ENCODE peak calls at places on chromosomes 12 and 14, in four cellular contexts. One of them, this sample, is unnamed.
A peak's percentile ranks its signal among the peaks of the same experiment; 100 is the strongest.

GRCh38 chr12:64418209-64418608 is 14.0 kb downstream of the XPOT start:
- DNase-seq in iPS-NIHi11: no peak
- DNase-seq in T-cell: no peak
- DNase-seq in C1 segment of cervical spinal cord: no peak
- DNase-seq in this sample: no peak

GRCh38 chr14:98323850-98324249 is 948.1 kb downstream of the BCL11B start:
- DNase-seq in C1 segment of cervical spinal cord: no peak
- DNase-seq in T-cell: no peak
- DNase-seq in iPS-NIHi11: no peak
- DNase-seq in this sample: no peak

GRCh38 chr14:61337893-61338292 is 16.5 kb downstream of the PRKCH start:
- DNase-seq in C1 segment of cervical spinal cord: no peak
- DNase-seq in iPS-NIHi11: no peak
- DNase-seq in T-cell: peak; percentile 78
- DNase-seq in this sample: no peak

GRCh38 chr12:88393017-88393767 is 187.1 kb downstream of the KITLG start:
- DNase-seq in C1 segment of cervical spinal cord: no peak
- DNase-seq in T-cell: no peak
- DNase-seq in iPS-NIHi11: peak; percentile 54
- DNase-seq in this sample: peak; percentile 22

GRCh38 chr12:91139981-91140659 is 28.8 kb upstream of the LUM start:
- DNase-seq in C1 segment of cervical spinal cord: no peak
- DNase-seq in T-cell: no peak
- DNase-seq in iPS-NIHi11: no peak
- DNase-seq in this sample: no peak

GRCh38 chr12:51370667-51371066 is 20.5 kb downstream of the GALNT6 start:
- DNase-seq in T-cell: no peak
- DNase-seq in C1 segment of cervical spinal cord: no peak
- DNase-seq in iPS-NIHi11: no peak
- DNase-seq in this sample: no peak

GRCh38 chr14:99359906-99360305 is 87.9 kb upstream of the BCL11B start:
- DNase-seq in C1 segment of cervical spinal cord: no peak
- DNase-seq in T-cell: no peak
- DNase-seq in iPS-NIHi11: no peak
- DNase-seq in this sample: no peak

GRCh38 chr12:65593206-65593833 is 231.0 kb upstream of the HMGA2 start:
- DNase-seq in T-cell: no peak
- DNase-seq in C1 segment of cervical spinal cord: no peak
- DNase-seq in iPS-NIHi11: no peak
- DNase-seq in this sample: no peak

GRCh38 chr12:131101703-131102492 is 148.2 kb downstream of the ADGRD1 start:
- DNase-seq in T-cell: no peak
- DNase-seq in iPS-NIHi11: no peak
- DNase-seq in C1 segment of cervical spinal cord: no peak
- DNase-seq in this sample: no peak

GRCh38 chr12:105067511-105068031 is 16.7 kb downstream of the ALDH1L2 start:
- DNase-seq in C1 segment of cervical spinal cord: no peak
- DNase-seq in iPS-NIHi11: no peak
- DNase-seq in T-cell: no peak
- DNase-seq in this sample: no peak

GRCh38 chr12:16385779-16386646 is 38.6 kb downstream of the MGST1 start:
- DNase-seq in C1 segment of cervical spinal cord: no peak
- DNase-seq in T-cell: no peak
- DNase-seq in iPS-NIHi11: peak; percentile 65
- DNase-seq in this sample: peak; percentile 56

GRCh38 chr12:89051065-89051677 is 301.1 kb downstream of the DUSP6 start:
- DNase-seq in C1 segment of cervical spinal cord: no peak
- DNase-seq in iPS-NIHi11: peak; percentile 59
- DNase-seq in T-cell: no peak
- DNase-seq in this sample: peak; percentile 25

GRCh38 chr14:20440465-20440864 is 4.5 kb upstream of the KLHL33 start:
- DNase-seq in T-cell: no peak
- DNase-seq in iPS-NIHi11: no peak
- DNase-seq in C1 segment of cervical spinal cord: no peak
- DNase-seq in this sample: no peak

GRCh38 chr14:29668201-29668600 is 259.4 kb downstream of the PRKD1 start:
- DNase-seq in T-cell: no peak
- DNase-seq in iPS-NIHi11: no peak
- DNase-seq in C1 segment of cervical spinal cord: no peak
- DNase-seq in this sample: no peak

GRCh38 chr12:96710127-96710745 is 196.8 kb upstream of the NEDD1 start:
- DNase-seq in C1 segment of cervical spinal cord: no peak
- DNase-seq in T-cell: no peak
- DNase-seq in iPS-NIHi11: no peak
- DNase-seq in this sample: no peak

GRCh38 chr12:122855985-122856831 is 21.0 kb downstream of the HIP1R start:
- DNase-seq in T-cell: no peak
- DNase-seq in C1 segment of cervical spinal cord: no peak
- DNase-seq in iPS-NIHi11: no peak
- DNase-seq in this sample: no peak

GRCh38 chr14:94614802-94615201 is 2.6 kb downstream of the SERPINA3 start:
- DNase-seq in C1 segment of cervical spinal cord: no peak
- DNase-seq in T-cell: no peak
- DNase-seq in iPS-NIHi11: no peak
- DNase-seq in this sample: no peak

GRCh38 chr12:3531496-3531895 is 40.5 kb downstream of the PRMT8 start:
- DNase-seq in C1 segment of cervical spinal cord: peak; percentile 26
- DNase-seq in T-cell: no peak
- DNase-seq in iPS-NIHi11: no peak
- DNase-seq in this sample: no peak

GRCh38 chr14:83520837-83521236 is 1987.2 kb upstream of the SEL1L start:
- DNase-seq in iPS-NIHi11: no peak
- DNase-seq in T-cell: no peak
- DNase-seq in C1 segment of cervical spinal cord: no peak
- DNase-seq in this sample: no peak

GRCh38 chr12:69071091-69071370 is 138.1 kb upstream of the CPM start:
- DNase-seq in T-cell: no peak
- DNase-seq in iPS-NIHi11: no peak
- DNase-seq in C1 segment of cervical spinal cord: no peak
- DNase-seq in this sample: no peak

GRCh38 chr12:125882141-125882540 is 816.9 kb downstream of the AACS start:
- DNase-seq in T-cell: no peak
- DNase-seq in C1 segment of cervical spinal cord: peak; percentile 2
- DNase-seq in iPS-NIHi11: no peak
- DNase-seq in this sample: no peak

GRCh38 chr14:38873923-38874612 is 229.0 kb downstream of the SEC23A start:
- DNase-seq in iPS-NIHi11: no peak
- DNase-seq in C1 segment of cervical spinal cord: no peak
- DNase-seq in T-cell: no peak
- DNase-seq in this sample: no peak

GRCh38 chr12:69008510-69008909 is 75.5 kb upstream of the CPM start:
- DNase-seq in C1 segment of cervical spinal cord: no peak
- DNase-seq in iPS-NIHi11: peak; percentile 40
- DNase-seq in T-cell: no peak
- DNase-seq in this sample: no peak

GRCh38 chr12:49665384-49665783 is 41.8 kb downstream of the FMNL3 start:
- DNase-seq in T-cell: no peak
- DNase-seq in iPS-NIHi11: no peak
- DNase-seq in C1 segment of cervical spinal cord: no peak
- DNase-seq in this sample: no peak

GRCh38 chr12:76480800-76481199 is 78.8 kb downstream of the OSBPL8 start:
- DNase-seq in iPS-NIHi11: no peak
- DNase-seq in T-cell: no peak
- DNase-seq in C1 segment of cervical spinal cord: no peak
- DNase-seq in this sample: no peak

GRCh38 chr12:115632323-115632722 is 645.2 kb downstream of the MED13L start:
- DNase-seq in C1 segment of cervical spinal cord: no peak
- DNase-seq in T-cell: no peak
- DNase-seq in iPS-NIHi11: no peak
- DNase-seq in this sample: no peak

GRCh38 chr14:91261115-91261514 is 16.6 kb upstream of the GPR68 start:
- DNase-seq in C1 segment of cervical spinal cord: no peak
- DNase-seq in T-cell: peak; percentile 40
- DNase-seq in iPS-NIHi11: no peak
- DNase-seq in this sample: no peak

GRCh38 chr12:6763380-6763779 is 2.8 kb upstream of the PTMS start:
- DNase-seq in C1 segment of cervical spinal cord: peak; percentile 53
- DNase-seq in T-cell: no peak
- DNase-seq in iPS-NIHi11: no peak
- DNase-seq in this sample: no peak

GRCh38 chr12:43861015-43861846 is 25.4 kb downstream of the TMEM117 start:
- DNase-seq in iPS-NIHi11: no peak
- DNase-seq in C1 segment of cervical spinal cord: no peak
- DNase-seq in T-cell: no peak
- DNase-seq in this sample: no peak

GRCh38 chr14:33835677-33836076 is 115.2 kb downstream of the EGLN3 start:
- DNase-seq in T-cell: no peak
- DNase-seq in C1 segment of cervical spinal cord: no peak
- DNase-seq in iPS-NIHi11: no peak
- DNase-seq in this sample: no peak

GRCh38 chr12:10140001-10140400 is 10.0 kb upstream of the CLEC7A start:
- DNase-seq in iPS-NIHi11: peak; percentile 43
- DNase-seq in C1 segment of cervical spinal cord: no peak
- DNase-seq in T-cell: peak; percentile 15
- DNase-seq in this sample: peak; percentile 23

GRCh38 chr14:73252491-73253322 is 15.4 kb downstream of the PAPLN start:
- DNase-seq in iPS-NIHi11: no peak
- DNase-seq in T-cell: no peak
- DNase-seq in C1 segment of cervical spinal cord: no peak
- DNase-seq in this sample: no peak

GRCh38 chr14:89773151-89773550 is 181.4 kb downstream of the EFCAB11 start:
- DNase-seq in T-cell: no peak
- DNase-seq in iPS-NIHi11: no peak
- DNase-seq in C1 segment of cervical spinal cord: no peak
- DNase-seq in this sample: no peak

GRCh38 chr14:99145307-99145706 is 126.7 kb downstream of the BCL11B start:
- DNase-seq in iPS-NIHi11: no peak
- DNase-seq in T-cell: no peak
- DNase-seq in C1 segment of cervical spinal cord: no peak
- DNase-seq in this sample: no peak

GRCh38 chr14:72812292-72812851 is 81.5 kb downstream of the DPF3 start:
- DNase-seq in iPS-NIHi11: peak; percentile 37
- DNase-seq in T-cell: no peak
- DNase-seq in C1 segment of cervical spinal cord: peak; percentile 93
- DNase-seq in this sample: no peak

GRCh38 chr12:120015313-120015712 is 26.3 kb downstream of the BICDL1 start:
- DNase-seq in iPS-NIHi11: no peak
- DNase-seq in C1 segment of cervical spinal cord: no peak
- DNase-seq in T-cell: peak; percentile 14
- DNase-seq in this sample: no peak

This sample was measured in HuH-7.